ENCODE peak calls at places on chromosome 1, in eight cellular contexts. K is activated T-cell treated with anti-CD3 and anti-CD28 coated beads, Interleukin-2, amount 50 U/mL, for 24 hours; T is amniotic stem cell; J is GM03348; X is ovary; A is ELR; Q is KG1; W is stromal cell of bone marrow. F is an unnamed sample.

GRCh38 chr1:168623838-168624237 is 47.4 kb downstream of the XCL1 start:
- DNase-seq in A (no peak), T (no peak), K (no peak), J (no peak), W (no peak), Q (no peak), X (no peak), F (no peak)

GRCh38 chr1:182786223-182787001 is 3.2 kb upstream of the NPL start:
- DNase-seq in K (peak), J (peak), X (peak), Q (no peak), W (peak), A (peak), T (peak), F (peak)

GRCh38 chr1:202405928-202406327 is 57.4 kb downstream of the PPP1R12B start:
- DNase-seq in W (no peak), K (no peak), Q (no peak), J (no peak), A (no peak), X (no peak), T (no peak), F (no peak)

GRCh38 chr1:165288301-165289120 is 68.0 kb downstream of the LMX1A start:
- DNase-seq in A (no peak), X (no peak), W (no peak), J (no peak), K (no peak), T (no peak), Q (no peak), F (no peak)

GRCh38 chr1:231233735-231234417 is 7.1 kb upstream of the GNPAT start:
- DNase-seq in K (no peak), X (no peak), A (no peak), J (no peak), T (no peak), Q (no peak), W (no peak), F (no peak)

GRCh38 chr1:235009074-235009473 is 119.6 kb downstream of the TOMM20 start:
- DNase-seq in Q (no peak), X (no peak), W (no peak), J (no peak), K (peak), A (no peak), T (no peak), F (no peak)

GRCh38 chr1:169452921-169453320 is 25.6 kb upstream of the CCDC181 start:
- DNase-seq in X (no peak), K (no peak), T (no peak), W (no peak), Q (no peak), J (no peak), A (no peak), F (no peak)

GRCh38 chr1:106831511-106831910 is 225.0 kb upstream of the PRMT6 start:
- DNase-seq in A (peak), K (no peak), Q (no peak), J (no peak), T (no peak), X (no peak), W (no peak), F (no peak)

GRCh38 chr1:4087530-4088420 is 187.7 kb upstream of the C1orf174 start:
- DNase-seq in A (no peak), X (no peak), J (no peak), T (no peak), K (no peak), W (no peak), Q (no peak), F (no peak)

GRCh38 chr1:232044728-232045127 is 418.1 kb downstream of the DISC1 start:
- DNase-seq in W (no peak), Q (no peak), A (no peak), J (no peak), T (no peak), K (no peak), X (no peak), F (no peak)

GRCh38 chr1:100391675-100392074 is 39.4 kb downstream of the CDC14A start:
- DNase-seq in J (no peak), A (no peak), K (no peak), T (no peak), X (no peak), Q (no peak), W (no peak), F (no peak)

GRCh38 chr1:89833183-89834077 is 12.6 kb downstream of the LRRC8D start:
- DNase-seq in W (no peak), A (no peak), J (no peak), Q (no peak), X (no peak), T (no peak), K (no peak), F (no peak)

GRCh38 chr1:4005431-4005830 is 105.4 kb upstream of the C1orf174 start:
- DNase-seq in T (no peak), K (no peak), Q (no peak), W (no peak), J (no peak), A (no peak), X (no peak), F (no peak)

GRCh38 chr1:119984771-119985170 is 84.7 kb downstream of the NOTCH2 start:
- DNase-seq in K (no peak), Q (no peak), J (no peak), W (no peak), X (no peak), A (peak), T (no peak), F (no peak)

GRCh38 chr1:179953974-179954493 is 576 bp upstream of the CEP350 start:
- DNase-seq in X (peak), Q (no peak), A (peak), T (peak), J (peak), K (peak), W (peak), F (peak)

GRCh38 chr1:31400393-31400792 is 12.6 kb upstream of the SERINC2 start:
- DNase-seq in X (no peak), K (no peak), J (no peak), W (no peak), A (peak), Q (no peak), T (no peak), F (peak)

GRCh38 chr1:11979453-11979817 is 809 bp upstream of the MFN2 start:
- DNase-seq in W (no peak), T (no peak), A (no peak), Q (no peak), J (no peak), K (no peak), X (no peak), F (no peak)

GRCh38 chr1:204503122-204503912 is 8.7 kb upstream of the PIK3C2B start:
- DNase-seq in X (no peak), W (no peak), A (peak), K (no peak), Q (peak), T (peak), J (peak), F (peak)

F was measured in AML-193.